ENCODE peak calls at places on chromosomes 2 and 18, in seven cellular contexts. I is endodermal cell, R is OCI-LY7, B is cardiac muscle cell, K is tibial nerve, J is tibial artery, V is stomach. A is an unnamed sample. For H3K9me3, the result is how much of the 10 kb centered on the place peaks cover.

GRCh38 chr2:97863829-97864228 is 131.9 kb downstream of the TMEM131 start:
- DNase-seq in I (no peak), J (no peak), K (no peak), R (no peak), V (no peak), B (no peak), A (no peak)

GRCh38 chr2:118056165-118056534 is 32.1 kb upstream of the INSIG2 start:
- DNase-seq in B (no peak), K (peak), V (no peak), J (no peak), R (peak), I (no peak), A (no peak)

GRCh38 chr18:140670-141266 is 17.6 kb upstream of the USP14 start:
- DNase-seq in I (no peak), B (no peak), R (no peak), V (no peak), J (no peak), K (no peak), A (no peak)

GRCh38 chr2:182049330-182049729 is 63.7 kb downstream of the PPP1R1C start:
- DNase-seq in B (no peak), K (no peak), I (no peak), J (no peak), V (no peak), R (no peak), A (no peak)

GRCh38 chr2:157489981-157490380 is 46.1 kb upstream of the CYTIP start:
- DNase-seq in R (no peak), J (no peak), B (no peak), K (no peak), I (no peak), V (no peak), A (no peak)

GRCh38 chr2:55111570-55112228 is 61.4 kb upstream of the RTN4 start:
- DNase-seq in I (peak), B (peak), K (peak), V (peak), R (no peak), J (peak), A (peak)

GRCh38 chr2:113895301-113895700 is 5.4 kb downstream of the ACTR3 start:
- DNase-seq in J (no peak), R (no peak), K (no peak), I (no peak), V (no peak), B (no peak), A (no peak)

GRCh38 chr2:237725661-237726060 is 72.9 kb upstream of the RBM44 start:
- DNase-seq in J (peak), I (no peak), V (no peak), R (no peak), B (no peak), K (no peak), A (no peak)

GRCh38 chr2:215554689-215555088 is 118.8 kb upstream of the FN1 start:
- DNase-seq in R (no peak), B (no peak), V (no peak), I (no peak), K (no peak), J (no peak), A (no peak)

GRCh38 chr2:26934335-26934724 is 36.1 kb upstream of the MAPRE3 start:
- DNase-seq in B (no peak), V (no peak), R (no peak), K (no peak), I (peak), J (no peak), A (no peak)

GRCh38 chr2:185372188-185372587 is 366.4 kb upstream of the FSIP2 start:
- DNase-seq in I (no peak), R (no peak), V (no peak), J (no peak), B (no peak), K (no peak), A (no peak)

GRCh38 chr2:26848336-26849055 is 564 bp downstream of the DPYSL5 start:
- DNase-seq in B (peak), J (no peak), V (no peak), K (no peak), R (no peak), I (peak), A (peak)

GRCh38 chr2:19072161-19072560 is 286.3 kb downstream of the OSR1 start:
- DNase-seq in V (no peak), R (no peak), I (no peak), K (no peak), B (no peak), J (no peak), A (no peak)

GRCh38 chr18:77222464-77222863 is 27.2 kb upstream of the GALR1 start:
- DNase-seq in J (no peak), B (no peak), K (no peak), I (no peak), V (no peak), R (no peak), A (no peak)

GRCh38 chr18:11995445-11996189 is 14.3 kb downstream of the IMPA2 start:
- DNase-seq in I (peak), J (peak), R (peak), K (peak), B (peak), V (peak), A (peak)

GRCh38 chr2:151289972-151290335 is 486 bp upstream of the NMI start:
- DNase-seq in R (no peak), V (no peak), B (no peak), J (no peak), K (peak), I (no peak), A (no peak)

GRCh38 chr2:134897932-134898331 is 20.7 kb upstream of the CCNT2 start:
- DNase-seq in K (no peak), I (no peak), B (peak), V (no peak), R (peak), J (no peak), A (no peak)

GRCh38 chr2:189402932-189403331 is 38.3 kb upstream of the WDR75 start:
- DNase-seq in K (no peak), B (no peak), R (no peak), I (no peak), V (no peak), J (no peak), A (no peak)

GRCh38 chr2:71675296-71675695 is 221.9 kb downstream of the DYSF start:
- DNase-seq in B (no peak), R (peak), V (peak), K (no peak), J (peak), I (peak), A (peak)

GRCh38 chr2:138423198-138423597 is 78.4 kb upstream of the SPOPL start:
- DNase-seq in V (no peak), I (no peak), J (no peak), K (no peak), B (no peak), R (no peak), A (no peak)

GRCh38 chr2:130864830-130865229 is 28.1 kb downstream of the ARHGEF4 start:
- DNase-seq in I (peak), B (no peak), K (no peak), V (peak), J (peak), R (peak), A (no peak)

GRCh38 chr2:191358325-191359025 is 113.3 kb downstream of the MYO1B start:
- DNase-seq in J (no peak), K (no peak), B (no peak), R (no peak), V (peak), I (no peak), A (no peak)

GRCh38 chr2:51237626-51238271 is 205.8 kb upstream of the NRXN1 start:
- DNase-seq in K (no peak), J (no peak), I (no peak), V (no peak), B (no peak), R (no peak), A (no peak)

GRCh38 chr2:13533524-13533922 is 816.8 kb downstream of the TRIB2 start:
- DNase-seq in B (no peak), V (no peak), I (no peak), R (no peak), J (no peak), K (no peak), A (no peak)

GRCh38 chr2:119914266-119914665 is 98.6 kb upstream of the EPB41L5 start:
- DNase-seq in J (no peak), R (no peak), B (no peak), I (no peak), V (no peak), K (no peak), A (no peak)

GRCh38 chr2:158973111-158973510 is 4.7 kb downstream of the TANC1 start:
- DNase-seq in B (no peak), V (no peak), J (no peak), I (no peak), R (no peak), K (no peak), A (no peak)

GRCh38 chr2:22626621-22627020 is 758.4 kb upstream of the KLHL29 start:
- DNase-seq in K (no peak), R (peak), V (no peak), B (peak), I (peak), J (no peak), A (no peak)

GRCh38 chr2:238473014-238473413 is 46.3 kb downstream of the ASB1 start:
- DNase-seq in B (no peak), R (no peak), V (no peak), J (no peak), K (no peak), I (no peak), A (no peak)

GRCh38 chr2:144201868-144202468 is 318.0 kb downstream of the ZEB2 start:
- DNase-seq in K (no peak), V (no peak), I (no peak), J (no peak), B (no peak), R (no peak), A (no peak)

GRCh38 chr2:12663306-12664037 is 53.3 kb upstream of the TRIB2 start:
- DNase-seq in B (no peak), J (no peak), R (no peak), I (no peak), K (peak), V (peak), A (no peak)

GRCh38 chr2:225559090-225559489 is 159.6 kb downstream of the NYAP2 start:
- DNase-seq in R (no peak), B (no peak), I (no peak), J (no peak), K (no peak), V (no peak), A (no peak)

GRCh38 chr2:132439703-132440398 is 23.2 kb downstream of the GPR39 start:
- DNase-seq in J (no peak), K (no peak), I (no peak), R (no peak), V (no peak), B (peak), A (no peak)

GRCh38 chr2:155766342-155767115 is 566.0 kb downstream of the NR4A2 start:
- DNase-seq in B (no peak), V (no peak), I (no peak), J (no peak), K (no peak), R (no peak), A (peak)

GRCh38 chr2:227772197-227772661 is 26.5 kb downstream of the SCYGR8 start:
- DNase-seq in V (no peak), R (no peak), K (no peak), B (no peak), I (peak), J (no peak), A (no peak)

GRCh38 chr2:72004976-72005375 is 142.7 kb downstream of the CYP26B1 start:
- DNase-seq in V (peak), I (peak), J (peak), K (no peak), R (no peak), B (no peak), A (no peak)

GRCh38 chr18:79942786-79943607 is 8.5 kb downstream of the SLC66A2 start:
- DNase-seq in B (no peak), K (no peak), V (peak), I (peak), R (no peak), J (peak), A (peak)

GRCh38 chr18:773980-774624 is 37.9 kb downstream of the YES1 start:
- DNase-seq in K (no peak), V (no peak), B (no peak), I (no peak), R (no peak), J (no peak), A (no peak)

GRCh38 chr2:83943265-83943664 is 515.8 kb downstream of the SUCLG1 start:
- DNase-seq in B (no peak), R (no peak), J (no peak), I (no peak), V (no peak), K (no peak), A (no peak)

GRCh38 chr2:234981197-234982095 is 29.6 kb downstream of the SH3BP4 start:
- DNase-seq in I (peak), R (no peak), J (peak), B (peak), K (peak), V (peak), A (peak)

GRCh38 chr2:234978466-234979203 is 26.8 kb downstream of the SH3BP4 start:
- DNase-seq in K (no peak), J (no peak), B (no peak), V (peak), R (no peak), I (no peak), A (no peak)

GRCh38 chr2:234982096-234982834 is 30.4 kb downstream of the SH3BP4 start:
- DNase-seq in V (no peak), B (no peak), K (no peak), J (no peak), R (no peak), I (no peak), A (peak)

GRCh38 chr2:234979204-234980167 is 27.7 kb downstream of the SH3BP4 start:
- DNase-seq in K (no peak), B (no peak), R (no peak), V (no peak), J (no peak), I (no peak), A (no peak)

DNA sequence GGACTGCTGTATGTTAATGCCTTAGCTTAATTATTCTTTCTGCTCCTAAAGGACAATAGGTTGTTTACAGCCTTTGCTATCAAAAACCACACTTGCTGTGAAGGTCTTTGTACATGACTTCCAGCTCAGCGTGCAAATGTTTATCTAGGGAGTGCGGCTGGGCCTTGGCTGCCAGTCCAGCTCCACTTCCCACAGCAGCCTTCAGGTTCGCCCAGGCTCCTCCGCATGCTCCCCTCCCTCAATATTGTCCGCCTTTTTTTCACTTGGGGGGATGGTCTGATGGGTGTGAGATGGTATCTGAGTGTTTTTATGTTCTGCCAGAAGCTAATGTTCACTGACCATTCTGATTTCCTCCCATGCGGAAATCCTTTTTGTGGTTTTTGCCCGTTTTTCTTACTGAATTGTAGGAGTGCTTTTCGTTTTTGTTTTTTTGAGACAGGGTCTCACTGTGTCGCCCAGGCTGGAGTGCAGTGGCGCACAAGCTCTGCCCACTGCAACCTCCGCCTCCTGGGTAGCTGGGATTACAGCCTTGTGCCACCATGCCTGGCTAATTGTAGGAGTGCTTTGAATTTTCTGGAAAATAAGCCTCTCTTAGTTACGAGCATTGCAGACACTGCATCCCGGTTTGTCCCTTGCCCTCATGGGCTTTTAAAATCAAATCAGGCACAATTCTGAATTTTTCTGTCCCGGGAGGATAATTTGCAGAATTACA is 28.8 kb downstream of the SH3BP4 start:
- DNase-seq in J (no peak), K (no peak), I (no peak), V (peak), R (no peak), B (no peak), A (no peak)
- H3K4me3 ChIP-seq in J (peak), K (no peak), I (peak), V (peak), R (no peak), B (no peak), A (peak)

DNA sequence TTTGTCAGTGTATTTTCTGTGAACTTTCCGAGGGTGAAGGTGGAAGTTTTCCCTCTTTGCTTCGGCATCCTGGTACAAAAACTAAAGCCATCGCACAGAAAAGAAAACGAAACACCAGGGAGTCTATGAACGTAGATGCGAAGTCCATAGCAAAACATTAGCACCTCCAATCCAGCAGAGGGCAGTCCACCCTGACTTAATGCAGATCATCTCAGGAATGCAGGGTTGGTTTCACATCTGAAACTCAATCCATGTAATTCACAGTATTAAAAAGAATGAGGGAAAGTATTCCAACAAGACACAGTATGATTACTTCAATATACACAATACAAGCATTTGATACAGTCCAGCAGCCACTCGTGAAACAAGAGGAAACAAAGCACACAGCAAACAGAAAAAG is 70.8 kb downstream of the RTP5 start:
- DNase-seq in I (no peak), R (peak), K (no peak), J (no peak), V (no peak), B (no peak), A (no peak)
- TF ChIP-seq CTCF in I (peak), R (peak), K (no peak), J (no peak), V (no peak), B (peak), A (no peak)

GRCh38 chr2:154120706-154121105 is 249.0 kb downstream of the GALNT13 start:
- DNase-seq in J (no peak), R (no peak), V (no peak), B (no peak), K (no peak), I (no peak), A (no peak)
- H3K9me3 ChIP-seq in J (under half), R (under half), V (under half), B (under half), K (under half), I (under half), A (under half)

DNA sequence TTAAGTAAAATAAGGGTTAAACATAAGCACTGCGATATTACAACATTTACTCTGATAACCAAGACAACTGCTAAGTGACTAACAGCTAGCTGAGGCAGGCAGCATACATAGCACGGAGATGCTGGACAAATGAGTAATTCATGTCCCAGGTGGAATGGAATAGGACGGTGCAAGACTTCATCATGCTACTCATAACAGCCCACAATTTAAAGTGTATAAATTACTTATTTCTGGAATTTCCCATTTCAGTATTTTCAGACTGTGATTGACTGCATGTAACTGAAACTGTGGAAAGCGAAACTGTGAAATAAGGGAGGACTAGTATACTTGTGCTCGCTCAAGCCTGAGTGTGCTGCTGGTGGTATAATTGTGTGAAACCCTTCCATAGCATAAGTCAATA is 12.9 kb downstream of the IER3IP1 start:
- DNase-seq in K (no peak), I (no peak), R (no peak), V (no peak), J (no peak), B (no peak), A (no peak)
- H3K4me3 ChIP-seq in K (no peak), I (no peak), R (no peak), V (no peak), J (no peak), B (no peak), A (no peak)

DNA sequence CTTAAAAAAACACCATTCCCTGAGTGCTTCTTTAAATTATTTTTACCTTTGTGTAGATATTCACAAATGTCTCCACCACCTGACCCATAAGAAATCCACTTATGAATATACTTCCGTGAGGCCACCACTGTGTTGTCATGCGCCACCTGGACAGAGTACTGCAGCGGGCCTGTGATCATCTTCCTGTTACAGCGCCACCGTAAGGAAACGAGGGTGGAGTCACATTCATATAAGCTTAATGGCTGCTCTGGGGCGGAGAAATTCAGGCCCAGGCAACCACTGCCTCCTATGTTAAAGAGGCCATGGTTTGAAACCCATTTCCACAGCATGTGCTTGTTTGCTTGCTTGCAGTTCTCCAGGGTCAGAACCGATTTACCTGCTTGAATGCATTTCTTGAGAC is 17.7 kb downstream of the PLA2R1 start:
- DNase-seq in K (no peak), R (no peak), B (no peak), J (no peak), V (no peak), I (peak), A (no peak)
- TF ChIP-seq CTCF in K (no peak), R (no peak), B (no peak), J (no peak), V (no peak), I (peak), A (no peak)

GRCh38 chr2:175829741-175830140 is 172.3 kb downstream of the LNPK start:
- DNase-seq in I (no peak), J (no peak), V (no peak), R (no peak), B (no peak), K (no peak), A (no peak)
- H3K9me3 ChIP-seq in I (under half), J (under half), V (under half), R (under half), B (under half), K (under half), A (under half)

GRCh38 chr2:110943070-110943634 is 177.6 kb upstream of the BCL2L11 start:
- DNase-seq in J (no peak), I (no peak), V (no peak), R (no peak), B (no peak), K (no peak), A (no peak)

GRCh38 chr2:110946892-110947291 is 173.8 kb upstream of the BCL2L11 start:
- DNase-seq in K (peak), R (no peak), J (no peak), I (no peak), V (no peak), B (peak), A (no peak)

DNA sequence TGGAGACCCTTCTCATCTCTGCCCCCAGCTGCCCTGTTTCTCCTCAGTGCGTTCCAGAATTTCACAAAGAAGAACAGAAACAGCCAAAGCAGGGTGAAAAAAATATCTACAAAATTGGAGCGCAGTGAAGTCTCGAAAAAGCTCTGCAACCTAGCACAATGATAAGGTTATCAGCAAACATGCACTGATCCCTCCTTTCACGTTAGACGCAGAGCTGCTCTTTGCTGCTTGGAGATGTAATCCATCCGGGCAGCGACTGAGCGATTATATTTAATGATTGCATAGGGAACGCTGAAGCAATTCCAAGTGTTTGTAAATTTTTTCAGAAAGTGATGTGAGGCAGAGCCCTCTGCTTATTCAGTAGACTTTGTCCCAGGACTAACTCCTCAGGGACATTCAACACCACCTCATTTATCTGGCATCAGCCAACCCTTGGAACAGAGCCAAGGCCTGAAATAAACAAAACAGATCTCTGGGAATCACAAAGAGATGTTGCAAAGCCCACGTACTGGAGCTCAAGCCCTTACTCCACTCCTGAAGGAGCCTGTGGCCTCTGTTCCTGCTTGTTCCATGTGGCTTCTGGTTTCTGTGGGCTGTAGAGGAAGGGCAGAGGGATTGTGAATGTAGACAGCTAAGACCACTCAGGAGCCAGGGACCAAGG is 172.6 kb upstream of the BCL2L11 start:
- DNase-seq in V (no peak), K (peak), R (no peak), I (no peak), B (peak), J (no peak), A (no peak)
- H3K4me3 ChIP-seq in V (no peak), K (no peak), R (no peak), I (no peak), B (no peak), J (no peak), A (no peak)

A was measured in kidney.